ENCODE peak calls at places on chromosomes 13 and 19, in eight cellular contexts. D is PC-3, C is IMR-90, H is Karpas-422, O is colonic mucosa, L is neural progenitor cell, M is endodermal cell, I is mesendoderm. X is an unnamed sample.
A peak's percentile ranks its signal among the peaks of the same experiment; 100 is the strongest.

GRCh38 chr13:81395368-81395767 is 1054.4 kb upstream of the SPRY2 start:
- DNase-seq in D (no peak), C (no peak), H (peak; percentile 47), O (peak; percentile 75), L (peak; percentile 59), M (peak; percentile 73), I (peak; percentile 69), X (no peak)

GRCh38 chr13:35818577-35819165 is 312.5 kb downstream of the DCLK1 start:
- DNase-seq in D (peak; percentile 44), C (peak; percentile 60), H (peak; percentile 68), O (no peak), L (peak; percentile 58), M (no peak), I (peak; percentile 40), X (no peak)

GRCh38 chr13:112325142-112325808 is 50.9 kb upstream of the SPACA7 start:
- DNase-seq in D (no peak), C (no peak), H (no peak), O (no peak), L (no peak), M (peak; percentile 41), I (no peak), X (no peak)

GRCh38 chr13:104436555-104436954 is 1370.3 kb upstream of the SLC10A2 start:
- DNase-seq in D (no peak), C (no peak), H (no peak), O (no peak), L (no peak), M (no peak), I (no peak), X (no peak)

GRCh38 chr13:113182046-113182445 is 23.6 kb downstream of the PROZ start:
- DNase-seq in D (no peak), C (no peak), H (no peak), O (no peak), L (no peak), M (no peak), I (no peak), X (no peak)

GRCh38 chr13:109669234-109669612 is 117.2 kb downstream of the IRS2 start:
- DNase-seq in D (no peak), C (no peak), H (no peak), O (no peak), L (peak; percentile 34), M (no peak), I (peak; percentile 48), X (no peak)

GRCh38 chr19:37991841-37992248 is 84.8 kb downstream of the SIPA1L3 start:
- DNase-seq in D (peak; percentile 70), C (no peak), H (no peak), O (no peak), L (no peak), M (peak; percentile 56), I (peak; percentile 93), X (no peak)

GRCh38 chr13:52377898-52378297 is 28.1 kb downstream of the THSD1 start:
- DNase-seq in D (no peak), C (no peak), H (no peak), O (no peak), L (no peak), M (no peak), I (no peak), X (no peak)

GRCh38 chr13:110914293-110915056 is 394 bp downstream of the ANKRD10 start:
- DNase-seq in D (peak; percentile 54), C (peak; percentile 74), H (peak; percentile 93), O (peak; percentile 76), L (peak; percentile 90), M (peak; percentile 87), I (peak; percentile 77), X (peak; percentile 88)

GRCh38 chr13:99827011-99827410 is 144.6 kb downstream of the ZIC5 start:
- DNase-seq in D (peak; percentile 71), C (no peak), H (no peak), O (no peak), L (no peak), M (no peak), I (no peak), X (no peak)

GRCh38 chr13:109671919-109672318 is 114.5 kb downstream of the IRS2 start:
- DNase-seq in D (no peak), C (no peak), H (no peak), O (no peak), L (no peak), M (no peak), I (no peak), X (no peak)

GRCh38 chr13:97257800-97258799 is 36.0 kb downstream of the MBNL2 start:
- DNase-seq in D (peak; percentile 82), C (peak; percentile 90), H (no peak), O (no peak), L (peak; percentile 50), M (peak; percentile 85), I (peak; percentile 97), X (no peak)

GRCh38 chr13:91351123-91351522 is 3.6 kb downstream of the MIR17HG start:
- DNase-seq in D (no peak), C (no peak), H (peak; percentile 42), O (no peak), L (no peak), M (no peak), I (no peak), X (no peak)
- H3K9ac ChIP-seq in D (no peak overlapping the region), C (no peak overlapping the region), H (no peak overlapping the region), O (no peak overlapping the region), L (peak overlapping the region; percentile 59), M (no peak overlapping the region), I (peak overlapping the region; percentile 56), X (peak overlapping the region; percentile 99)

GRCh38 chr19:35318679-35319448 is 10.1 kb upstream of the CD22 start:
- DNase-seq in D (peak; percentile 93), C (peak; percentile 71), H (no peak), O (peak; percentile 32), L (no peak), M (no peak), I (no peak), X (no peak)

GRCh38 chr19:35315883-35316282 is 13.1 kb upstream of the CD22 start:
- DNase-seq in D (no peak), C (no peak), H (peak; percentile 61), O (no peak), L (no peak), M (no peak), I (no peak), X (no peak)

GRCh38 chr19:35316560-35316959 is 12.4 kb upstream of the CD22 start:
- DNase-seq in D (no peak), C (no peak), H (no peak), O (no peak), L (no peak), M (no peak), I (no peak), X (no peak)

GRCh38 chr19:35314858-35315470 is 14.0 kb upstream of the CD22 start:
- DNase-seq in D (no peak), C (no peak), H (no peak), O (no peak), L (no peak), M (peak; percentile 33), I (no peak), X (no peak)

GRCh38 chr19:35317464-35318043 is 11.4 kb upstream of the CD22 start:
- DNase-seq in D (no peak), C (no peak), H (no peak), O (no peak), L (no peak), M (no peak), I (no peak), X (no peak)
- H3K9ac ChIP-seq in D (no peak overlapping the region), C (no peak overlapping the region), H (no peak overlapping the region), O (no peak overlapping the region), L (no peak overlapping the region), M (no peak overlapping the region), I (no peak overlapping the region), X (no peak overlapping the region)

GRCh38 chr19:17832443-17833208 is 11.3 kb upstream of the INSL3 start:
- DNase-seq in D (no peak), C (no peak), H (no peak), O (no peak), L (no peak), M (no peak), I (no peak), X (no peak)

GRCh38 chr19:17829855-17830566 is 8.7 kb upstream of the INSL3 start:
- DNase-seq in D (peak; percentile 84), C (peak; percentile 8), H (no peak), O (peak; percentile 63), L (peak; percentile 89), M (peak; percentile 96), I (peak; percentile 95), X (no peak)

GRCh38 chr19:17834350-17835181 is 13.2 kb downstream of the JAK3 start:
- DNase-seq in D (no peak), C (no peak), H (no peak), O (no peak), L (peak; percentile 58), M (peak; percentile 72), I (peak; percentile 54), X (no peak)

GRCh38 chr19:17831419-17831888 is 10.1 kb upstream of the INSL3 start:
- DNase-seq in D (no peak), C (no peak), H (no peak), O (no peak), L (peak; percentile 49), M (no peak), I (no peak), X (no peak)

DNA sequence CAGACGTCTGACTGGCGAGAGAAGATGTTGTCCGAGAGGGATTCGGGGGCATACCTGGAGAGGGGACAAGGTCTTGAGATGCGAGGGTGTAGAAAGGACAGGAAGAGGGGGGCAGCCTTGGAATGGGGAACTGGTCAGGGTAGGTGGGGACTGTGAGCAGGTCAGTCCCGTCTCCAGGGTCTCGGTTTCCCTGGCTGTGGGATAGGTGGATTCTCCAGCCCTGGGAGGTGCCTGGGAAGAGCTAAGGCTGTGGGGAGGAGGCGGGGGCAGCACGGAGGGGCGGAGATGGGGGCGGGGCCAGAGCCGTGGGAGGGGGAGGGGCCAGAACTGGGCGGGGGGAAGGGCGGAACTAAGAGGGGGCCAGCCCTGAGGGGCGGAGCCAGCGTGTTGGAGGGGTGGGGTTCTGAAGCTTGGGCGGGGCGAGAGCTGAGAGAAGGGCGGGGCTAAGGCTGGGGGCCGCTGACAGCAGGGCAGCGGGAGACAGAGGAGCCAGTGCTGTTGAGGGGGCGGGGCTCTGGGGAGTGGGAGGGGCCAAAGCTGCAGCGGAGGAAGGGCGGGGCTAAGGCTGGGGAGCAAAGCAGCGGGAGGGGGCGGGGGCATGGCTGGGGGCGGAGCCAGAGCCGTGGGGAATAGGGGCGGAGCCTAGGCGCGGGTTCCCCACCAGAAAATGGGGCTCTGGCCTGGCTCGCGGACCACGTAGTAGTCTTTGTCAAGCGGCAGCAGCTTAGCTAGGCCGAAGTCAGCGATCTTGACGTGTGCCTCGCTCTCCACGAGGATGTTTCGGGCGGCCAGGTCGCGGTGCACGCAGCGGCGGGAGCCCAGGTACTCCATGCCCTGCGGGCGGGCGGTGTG is 9.5 kb upstream of the INSL3 start:
- DNase-seq in D (peak; percentile 94), C (peak; percentile 67), H (peak; percentile 76), O (peak; percentile 92), L (peak; percentile 96), M (peak; percentile 99), I (peak; percentile 94), X (peak; percentile 52)
- H3K9ac ChIP-seq in D (peak overlapping the region; percentile 59), C (no peak overlapping the region), H (no peak overlapping the region), O (no peak overlapping the region), L (no peak overlapping the region), M (peak overlapping the region; percentile 59), I (peak overlapping the region; percentile 39), X (no peak overlapping the region)

DNA sequence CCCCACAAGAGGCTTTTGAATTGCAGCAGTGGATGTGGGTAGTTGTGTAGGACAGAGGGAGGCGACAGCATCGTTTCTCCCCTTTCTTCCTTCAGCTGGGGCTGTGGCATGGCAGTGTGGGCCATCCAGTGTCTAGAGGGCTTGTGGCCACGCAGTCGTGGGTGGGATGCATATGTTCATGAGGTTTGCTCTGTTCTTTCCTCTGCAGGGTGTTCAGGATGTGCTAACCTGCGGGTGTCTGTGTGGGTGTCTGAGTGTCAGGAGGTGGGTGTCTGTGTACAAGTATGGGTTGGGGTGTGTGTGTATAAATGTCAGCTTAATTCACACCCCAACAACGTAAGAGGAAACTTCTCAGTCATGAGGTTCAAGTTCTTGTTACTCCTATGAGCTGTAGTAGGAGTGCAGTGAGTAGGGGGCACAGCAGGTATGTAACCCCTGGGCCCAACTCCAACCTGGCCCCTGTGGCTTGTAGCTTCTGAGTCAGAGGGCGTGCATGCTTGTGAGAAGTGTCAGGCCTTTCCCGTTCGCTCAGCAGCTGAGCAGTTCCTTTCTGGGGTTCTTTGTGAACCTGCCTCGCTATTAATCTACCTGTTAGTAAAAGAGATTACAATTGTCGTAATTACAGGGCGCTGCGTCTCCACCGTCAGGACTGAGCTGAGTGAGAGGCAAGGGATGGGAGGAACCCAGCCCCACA is 49.0 kb downstream of the NFIX start:
- DNase-seq in D (peak; percentile 56), C (peak; percentile 62), H (no peak), O (no peak), L (no peak), M (no peak), I (no peak), X (no peak)
- H3K9ac ChIP-seq in D (no peak overlapping the region), C (no peak overlapping the region), H (no peak overlapping the region), O (no peak overlapping the region), L (no peak overlapping the region), M (no peak overlapping the region), I (no peak overlapping the region), X (no peak overlapping the region)